ENCODE peak calls at places on chromosomes 7 and 10, in four cellular contexts. One of them, this sample, is unnamed.

GRCh38 chr7:27917119-27917518 is 177.2 kb downstream of the TAX1BP1 start:
- DNase-seq in endothelial cell of umbilical vein: no peak
- DNase-seq in GM23248: no peak
- DNase-seq in GM12878: no peak
- DNase-seq in this sample: no peak

GRCh38 chr7:16916111-16916639 is 34.4 kb upstream of the AGR3 start:
- DNase-seq in endothelial cell of umbilical vein: no peak
- DNase-seq in GM23248: peak; percentile 81
- DNase-seq in GM12878: no peak
- DNase-seq in this sample: peak; percentile 93

GRCh38 chr7:10793995-10794780 is 179.5 kb upstream of the PHF14 start:
- DNase-seq in endothelial cell of umbilical vein: no peak
- DNase-seq in GM23248: no peak
- DNase-seq in GM12878: no peak
- DNase-seq in this sample: peak; percentile 60

GRCh38 chr7:150380463-150380862 is 1.3 kb downstream of the ZNF775 start:
- DNase-seq in endothelial cell of umbilical vein: no peak
- DNase-seq in GM23248: no peak
- DNase-seq in GM12878: no peak
- DNase-seq in this sample: no peak

GRCh38 chr7:117715784-117716445 is 157.3 kb downstream of the CTTNBP2 start:
- DNase-seq in endothelial cell of umbilical vein: peak; percentile 64
- DNase-seq in GM23248: peak; percentile 61
- DNase-seq in GM12878: no peak
- DNase-seq in this sample: peak; percentile 76

GRCh38 chr10:33534455-33534854 is 200.0 kb upstream of the NRP1 start:
- DNase-seq in endothelial cell of umbilical vein: no peak
- DNase-seq in GM23248: no peak
- DNase-seq in GM12878: no peak
- DNase-seq in this sample: no peak

GRCh38 chr7:108525327-108525984 is 479 bp downstream of the PNPLA8 start:
- DNase-seq in endothelial cell of umbilical vein: peak; percentile 75
- DNase-seq in GM23248: peak; percentile 87
- DNase-seq in GM12878: no peak
- DNase-seq in this sample: peak; percentile 89

GRCh38 chr10:67861750-67862460 is 22.6 kb upstream of the SIRT1 start:
- DNase-seq in endothelial cell of umbilical vein: no peak
- DNase-seq in GM23248: no peak
- DNase-seq in GM12878: no peak
- DNase-seq in this sample: peak; percentile 6

GRCh38 chr7:107684287-107684686 is 23.7 kb downstream of the SLC26A4 start:
- DNase-seq in endothelial cell of umbilical vein: no peak
- DNase-seq in GM23248: no peak
- DNase-seq in GM12878: no peak
- DNase-seq in this sample: no peak

GRCh38 chr7:155371884-155372781 is 74.5 kb downstream of the INSIG1 start:
- DNase-seq in endothelial cell of umbilical vein: no peak
- DNase-seq in GM23248: peak; percentile 36
- DNase-seq in GM12878: no peak
- DNase-seq in this sample: no peak

GRCh38 chr7:18993933-18994668 is 123.3 kb downstream of the TWIST1 start:
- DNase-seq in endothelial cell of umbilical vein: no peak
- DNase-seq in GM23248: peak; percentile 43
- DNase-seq in GM12878: no peak
- DNase-seq in this sample: no peak

GRCh38 chr10:18179901-18180300 is 39.7 kb downstream of the CACNB2 start:
- DNase-seq in endothelial cell of umbilical vein: no peak
- DNase-seq in GM23248: peak; percentile 88
- DNase-seq in GM12878: no peak
- DNase-seq in this sample: peak; percentile 87

GRCh38 chr7:132998763-132999162 is 83.1 kb downstream of the CHCHD3 start:
- DNase-seq in endothelial cell of umbilical vein: no peak
- DNase-seq in GM23248: no peak
- DNase-seq in GM12878: no peak
- DNase-seq in this sample: peak; percentile 19

GRCh38 chr10:6581750-6582697 is 1.9 kb upstream of the PRKCQ start:
- DNase-seq in endothelial cell of umbilical vein: no peak
- DNase-seq in GM23248: no peak
- DNase-seq in GM12878: no peak
- DNase-seq in this sample: no peak

GRCh38 chr10:6578221-6579192 is 1.6 kb downstream of the PRKCQ start:
- DNase-seq in endothelial cell of umbilical vein: no peak
- DNase-seq in GM23248: no peak
- DNase-seq in GM12878: no peak
- DNase-seq in this sample: no peak

GRCh38 chr10:6579193-6579903 is 728 bp downstream of the PRKCQ start:
- DNase-seq in endothelial cell of umbilical vein: no peak
- DNase-seq in GM23248: no peak
- DNase-seq in GM12878: no peak
- DNase-seq in this sample: peak; percentile 3

GRCh38 chr10:6580279-6581029 is 378 bp upstream of the PRKCQ start:
- DNase-seq in endothelial cell of umbilical vein: peak; percentile 68
- DNase-seq in GM23248: peak; percentile 63
- DNase-seq in GM12878: no peak
- DNase-seq in this sample: peak; percentile 56

GRCh38 chr10:6579904-6580278 is at the start of gene PRKCQ:
- DNase-seq in endothelial cell of umbilical vein: no peak
- DNase-seq in GM23248: no peak
- DNase-seq in GM12878: no peak
- DNase-seq in this sample: peak; percentile 44
- H3K9ac ChIP-seq in endothelial cell of umbilical vein: peak within 1 kb of the TSS; percentile 88
- H3K9ac ChIP-seq in GM23248: no peak within 1 kb of the TSS
- H3K9ac ChIP-seq in GM12878: no peak within 1 kb of the TSS
- H3K9ac ChIP-seq in this sample: peak within 1 kb of the TSS; percentile 20

GRCh38 chr7:102287082-102287464 is 405 bp downstream of the SH2B2 start:
- DNase-seq in endothelial cell of umbilical vein: peak; percentile 30
- DNase-seq in GM23248: no peak
- DNase-seq in GM12878: no peak
- DNase-seq in this sample: no peak
- H3K9ac ChIP-seq in endothelial cell of umbilical vein: peak overlapping the region; percentile 44
- H3K9ac ChIP-seq in GM23248: peak overlapping the region; percentile 64
- H3K9ac ChIP-seq in GM12878: peak overlapping the region; percentile 72
- H3K9ac ChIP-seq in this sample: peak overlapping the region; percentile 42

DNA sequence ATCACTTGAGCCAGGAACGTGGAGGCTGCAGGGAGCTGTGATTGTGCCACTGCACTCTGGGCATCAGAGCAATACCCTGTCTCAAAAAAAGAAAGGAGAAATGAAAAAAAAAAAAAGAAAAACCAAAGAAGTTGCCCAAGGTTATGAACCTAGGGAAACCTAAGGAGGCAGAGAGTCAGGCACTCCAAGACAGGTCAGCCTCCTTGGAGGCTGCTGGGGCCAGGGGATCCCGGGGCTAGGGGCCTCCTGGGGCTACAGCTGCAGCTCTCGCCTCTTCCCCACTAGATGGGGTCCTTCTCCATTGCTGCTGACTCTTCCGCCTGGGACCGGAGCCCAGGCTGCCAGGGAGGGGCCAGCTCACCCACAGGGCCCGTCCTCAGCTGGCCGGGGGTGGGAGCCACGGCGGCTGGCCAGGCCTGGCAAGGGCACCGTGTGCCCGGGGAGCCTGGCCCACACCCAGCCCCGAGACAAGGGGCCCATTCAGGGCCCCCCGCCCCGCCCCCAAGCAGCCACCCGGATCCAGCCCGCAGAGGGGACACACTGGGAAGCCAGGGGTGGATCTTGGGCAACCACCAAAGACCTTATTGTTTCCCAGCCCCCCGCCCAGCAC is 1.7 kb upstream of the SPACDR start:
- DNase-seq in endothelial cell of umbilical vein: peak; percentile 73
- DNase-seq in GM23248: peak; percentile 90
- DNase-seq in GM12878: no peak
- DNase-seq in this sample: peak; percentile 74
- H3K9ac ChIP-seq in endothelial cell of umbilical vein: no peak overlapping the region
- H3K9ac ChIP-seq in GM23248: no peak overlapping the region
- H3K9ac ChIP-seq in GM12878: no peak overlapping the region
- H3K9ac ChIP-seq in this sample: no peak overlapping the region

GRCh38 chr7:134632052-134632451 is 14.6 kb upstream of the BPGM start:
- DNase-seq in endothelial cell of umbilical vein: no peak
- DNase-seq in GM23248: no peak
- DNase-seq in GM12878: no peak
- DNase-seq in this sample: no peak
- H3K9ac ChIP-seq in endothelial cell of umbilical vein: no peak overlapping the region
- H3K9ac ChIP-seq in GM23248: no peak overlapping the region
- H3K9ac ChIP-seq in GM12878: no peak overlapping the region
- H3K9ac ChIP-seq in this sample: no peak overlapping the region